ENCODE peak calls at places on chromosomes 2 and 18, in ten cellular contexts. J, T, Y, X, Q, A, G, B, W and V are unnamed samples.

GRCh38 chr18:58052960-58053359 is 8.9 kb downstream of the NEDD4L start:
- DNase-seq in J (no peak), T (no peak), Y (no peak), X (no peak), Q (no peak), A (no peak), G (no peak), B (no peak), W (no peak), V (no peak)

GRCh38 chr2:166882851-166883250 is 5.4 kb upstream of the XIRP2 start:
- DNase-seq in J (no peak), T (no peak), Y (no peak), X (no peak), Q (no peak), A (no peak), G (no peak), B (no peak), W (no peak), V (no peak)

GRCh38 chr2:211174631-211175030 is 618.2 kb downstream of the CPS1 start:
- DNase-seq in J (no peak), T (no peak), Y (no peak), X (no peak), Q (no peak), A (no peak), G (no peak), B (no peak), W (no peak), V (no peak)

GRCh38 chr2:178072383-178073301 is at the start of gene PDE11A:
- DNase-seq in J (peak), T (peak), Y (peak), X (peak), Q (peak), A (no peak), G (no peak), B (peak), W (peak), V (no peak)

GRCh38 chr2:68737717-68738116 is 3.1 kb downstream of the ARHGAP25 start:
- DNase-seq in J (no peak), T (no peak), Y (no peak), X (no peak), Q (no peak), A (no peak), G (no peak), B (no peak), W (no peak), V (no peak)

GRCh38 chr2:55511508-55512124 is 7.9 kb upstream of the CFAP36 start:
- DNase-seq in J (no peak), T (no peak), Y (no peak), X (peak), Q (peak), A (no peak), G (no peak), B (no peak), W (no peak), V (no peak)

GRCh38 chr2:38959938-38960608 is 70.4 kb downstream of the ARHGEF33 start:
- DNase-seq in J (peak), T (peak), Y (peak), X (no peak), Q (no peak), A (no peak), G (peak), B (peak), W (peak), V (peak)

GRCh38 chr2:107740300-107740699 is 86.4 kb upstream of the RGPD4 start:
- DNase-seq in J (no peak), T (no peak), Y (no peak), X (no peak), Q (no peak), A (no peak), G (no peak), B (no peak), W (no peak), V (no peak)

GRCh38 chr2:71554706-71555056 is 101.3 kb downstream of the DYSF start:
- DNase-seq in J (no peak), T (peak), Y (no peak), X (no peak), Q (no peak), A (no peak), G (no peak), B (peak), W (no peak), V (no peak)

GRCh38 chr18:53544926-53545325 is 679.5 kb downstream of the MBD2 start:
- DNase-seq in J (no peak), T (no peak), Y (no peak), X (no peak), Q (no peak), A (no peak), G (no peak), B (no peak), W (no peak), V (no peak)

GRCh38 chr2:134193006-134193405 is 60.9 kb upstream of the MGAT5 start:
- DNase-seq in J (peak), T (no peak), Y (no peak), X (peak), Q (no peak), A (no peak), G (no peak), B (no peak), W (no peak), V (no peak)

GRCh38 chr2:42297322-42297936 is 63.6 kb downstream of the COX7A2L start:
- DNase-seq in J (no peak), T (no peak), Y (no peak), X (no peak), Q (no peak), A (no peak), G (peak), B (no peak), W (no peak), V (no peak)

GRCh38 chr2:45904267-45904921 is 252.9 kb downstream of the PRKCE start:
- DNase-seq in J (no peak), T (no peak), Y (no peak), X (no peak), Q (no peak), A (no peak), G (no peak), B (no peak), W (no peak), V (no peak)

DNA sequence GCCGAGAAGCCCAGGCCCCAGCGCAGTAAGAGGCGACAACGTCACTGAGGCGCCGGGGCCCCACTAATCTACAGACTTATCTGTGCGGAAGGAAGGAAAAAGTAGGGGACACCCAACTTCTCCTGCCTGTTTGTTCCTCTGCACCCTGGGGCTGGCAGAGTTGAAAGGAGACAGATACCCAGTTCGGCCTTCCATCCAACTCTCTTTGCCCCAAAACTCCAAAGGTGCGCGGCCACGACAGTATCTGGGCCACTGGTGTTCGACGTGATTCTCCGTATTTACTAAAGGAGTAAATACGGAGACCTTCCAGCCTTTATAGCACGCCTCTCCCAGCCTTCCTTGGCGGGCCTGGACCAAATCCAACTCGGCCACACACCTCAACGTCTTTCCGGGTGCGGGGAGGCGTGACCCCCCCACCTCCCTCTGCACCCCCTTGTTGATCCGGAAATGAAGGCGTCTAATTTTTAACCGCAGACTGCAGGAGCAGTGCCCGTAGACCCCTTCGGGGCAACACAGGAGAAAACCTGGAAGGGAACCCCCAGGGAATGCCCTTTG is 1.6 kb downstream of the SMAD7 start:
- DNase-seq in J (no peak), T (peak), Y (no peak), X (peak), Q (no peak), A (no peak), G (peak), B (peak), W (no peak), V (peak)
- H3K27ac ChIP-seq in J (peak), T (peak), Y (peak), X (no peak), Q (peak), A (peak), G (peak), B (peak), W (peak), V (peak)

DNA sequence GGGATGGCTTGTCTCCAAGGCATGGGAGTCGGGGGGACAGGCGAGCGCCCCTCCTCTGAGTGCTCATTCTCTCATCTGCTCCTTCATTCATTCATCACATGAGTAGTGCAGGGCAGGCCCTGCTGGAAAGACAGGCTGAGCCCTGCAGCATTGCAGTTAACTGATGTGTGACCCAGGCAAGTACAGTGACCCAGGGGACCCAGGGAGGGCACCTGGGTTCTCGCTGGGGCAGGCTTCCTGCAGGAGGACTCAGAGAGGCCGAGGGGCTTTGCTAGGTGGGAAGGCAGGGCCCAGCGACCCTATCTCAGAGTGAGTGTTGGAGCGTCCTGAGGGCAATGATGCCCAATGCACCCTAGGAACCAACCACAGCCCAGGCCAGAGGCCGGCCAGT is 30.6 kb downstream of the HJURP start:
- DNase-seq in J (no peak), T (no peak), Y (no peak), X (no peak), Q (no peak), A (no peak), G (no peak), B (peak), W (peak), V (no peak)
- H3K4me3 ChIP-seq in J (no peak), T (no peak), Y (no peak), X (no peak), Q (no peak), A (no peak), G (no peak), B (no peak), W (no peak), V (no peak)

GRCh38 chr2:174059875-174060226 is 94.7 kb upstream of the SP3 start:
- DNase-seq in J (no peak), T (no peak), Y (no peak), X (peak), Q (no peak), A (no peak), G (no peak), B (no peak), W (no peak), V (no peak)
- H3K27ac ChIP-seq in J (no peak), T (no peak), Y (no peak), X (peak), Q (no peak), A (no peak), G (no peak), B (no peak), W (no peak), V (no peak)

DNA sequence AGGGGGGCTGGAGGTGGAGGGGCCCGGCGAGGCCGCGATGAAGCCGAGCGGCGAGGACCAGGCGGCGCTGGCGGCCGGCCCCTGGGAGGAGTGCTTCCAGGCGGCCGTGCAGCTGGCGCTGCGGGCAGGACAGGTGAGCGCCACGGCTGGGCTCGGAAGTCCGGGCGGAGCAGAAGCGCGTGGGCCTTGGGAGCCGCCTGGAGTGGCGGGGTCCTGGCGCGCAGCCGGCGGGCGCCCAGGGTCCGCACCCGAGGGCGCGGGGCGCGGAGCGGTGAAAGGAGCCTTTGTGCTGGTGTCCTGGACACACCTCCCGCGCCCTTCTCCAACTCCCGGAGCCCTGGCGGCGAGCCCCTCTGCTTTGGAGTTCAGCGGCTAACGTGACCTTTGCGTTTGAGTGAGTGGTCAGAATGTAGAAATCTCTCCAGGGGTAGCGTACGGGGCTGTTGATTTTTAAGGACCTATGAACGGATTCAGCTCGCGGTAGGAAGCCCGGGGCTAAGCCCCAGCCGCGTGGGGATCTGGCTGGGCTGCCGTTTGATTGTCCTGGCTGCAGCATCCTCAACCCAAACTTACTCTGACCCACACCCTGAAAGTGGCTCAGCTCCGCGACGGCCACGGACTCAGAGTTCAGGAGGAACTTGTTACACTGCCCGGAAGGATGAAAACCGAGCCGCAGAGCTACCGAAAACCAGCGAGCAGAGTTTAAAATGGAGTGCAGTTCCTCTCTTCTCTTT is 493 bp downstream of the IMPA2 start:
- DNase-seq in J (peak), T (peak), Y (peak), X (peak), Q (no peak), A (no peak), G (no peak), B (peak), W (peak), V (no peak)
- H3K4me3 ChIP-seq in J (peak), T (peak), Y (peak), X (peak), Q (peak), A (peak), G (peak), B (peak), W (peak), V (peak)

GRCh38 chr2:163717993-163718680 is 17.7 kb downstream of the FIGN start:
- DNase-seq in J (no peak), T (no peak), Y (no peak), X (no peak), Q (no peak), A (no peak), G (no peak), B (no peak), W (no peak), V (no peak)
- H3K27ac ChIP-seq in J (no peak), T (no peak), Y (no peak), X (no peak), Q (no peak), A (no peak), G (no peak), B (no peak), W (no peak), V (no peak)

DNA sequence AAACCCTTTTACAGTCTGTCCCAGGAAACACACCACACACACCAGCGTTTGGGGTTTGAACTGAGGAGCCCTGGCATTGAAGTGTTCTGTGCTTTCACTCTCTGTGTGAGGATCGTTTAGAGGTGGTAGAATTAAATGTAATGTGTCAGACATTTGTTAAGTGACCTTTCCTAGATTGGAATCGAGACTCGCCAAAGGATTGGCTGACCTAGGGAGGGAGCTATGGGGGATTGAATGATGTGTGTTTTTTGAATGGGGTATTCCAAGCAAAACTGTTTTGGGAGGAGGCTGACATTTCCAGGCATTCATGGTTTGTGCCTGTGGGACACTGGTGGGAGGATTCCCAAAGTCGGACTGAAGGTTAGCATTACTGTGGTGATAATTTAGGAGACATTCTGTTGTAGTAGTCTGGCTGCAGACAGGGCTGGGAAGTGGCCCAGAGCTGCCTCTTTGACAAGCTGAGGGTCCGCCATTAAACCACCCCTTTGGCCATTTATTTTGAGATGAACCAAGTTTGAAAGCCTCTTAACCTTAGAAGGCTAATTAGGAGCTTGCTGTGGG is 1.7 kb downstream of the MYO1B start:
- DNase-seq in J (no peak), T (no peak), Y (no peak), X (peak), Q (no peak), A (no peak), G (no peak), B (no peak), W (no peak), V (no peak)
- H3K4me3 ChIP-seq in J (no peak), T (peak), Y (no peak), X (peak), Q (peak), A (no peak), G (no peak), B (peak), W (peak), V (no peak)

GRCh38 chr2:197293252-197294007 is 17.1 kb downstream of the ANKRD44 start:
- DNase-seq in J (no peak), T (no peak), Y (no peak), X (no peak), Q (no peak), A (no peak), G (peak), B (no peak), W (no peak), V (no peak)
- H3K27ac ChIP-seq in J (no peak), T (peak), Y (no peak), X (no peak), Q (no peak), A (peak), G (peak), B (peak), W (no peak), V (peak)

GRCh38 chr2:112259509-112260294 is 4.9 kb upstream of the ZC3H8 start:
- DNase-seq in J (peak), T (peak), Y (peak), X (peak), Q (peak), A (peak), G (peak), B (peak), W (peak), V (peak)
- H3K4me3 ChIP-seq in J (no peak), T (peak), Y (no peak), X (peak), Q (peak), A (no peak), G (peak), B (peak), W (no peak), V (no peak)

GRCh38 chr18:62850619-62851306 is 135.4 kb downstream of the PHLPP1 start:
- DNase-seq in J (no peak), T (no peak), Y (no peak), X (peak), Q (no peak), A (no peak), G (no peak), B (no peak), W (no peak), V (no peak)
- H3K27ac ChIP-seq in J (no peak), T (no peak), Y (no peak), X (peak), Q (no peak), A (no peak), G (no peak), B (peak), W (no peak), V (no peak)